ENCODE peak calls at places on chromosomes 1 and 21, in six cellular contexts. A is GM20000, Z is AG04449, W is psoas muscle, J is sigmoid colon, S is Peyer's patch. I is an unnamed sample.

GRCh38 chr1:193634470-193634869 is 448.1 kb upstream of the B3GALT2 start:
- DNase-seq in A (no peak), Z (no peak), W (no peak), J (no peak), S (no peak), I (no peak)

GRCh38 chr1:219985169-219985568 is 56.8 kb upstream of the SLC30A10 start:
- DNase-seq in A (no peak), Z (no peak), W (no peak), J (no peak), S (no peak), I (no peak)

GRCh38 chr1:162314226-162314625 is 62.4 kb downstream of the SPATA46 start:
- DNase-seq in A (no peak), Z (no peak), W (no peak), J (no peak), S (no peak), I (no peak)

GRCh38 chr1:214455971-214456867 is 95.2 kb downstream of the PTPN14 start:
- DNase-seq in A (no peak), Z (no peak), W (no peak), J (no peak), S (no peak), I (no peak)

GRCh38 chr1:9302745-9303524 is 10.2 kb downstream of the SPSB1 start:
- DNase-seq in A (no peak), Z (peak; percentile 88), W (peak; percentile 62), J (no peak), S (no peak), I (peak; percentile 78)

GRCh38 chr1:186722711-186723309 is 42.6 kb upstream of the PTGS2 start:
- DNase-seq in A (peak; percentile 36), Z (no peak), W (no peak), J (no peak), S (no peak), I (peak; percentile 14)

GRCh38 chr1:32014199-32014936 is 700 bp downstream of the KHDRBS1 start:
- DNase-seq in A (peak; percentile 22), Z (no peak), W (peak; percentile 71), J (peak; percentile 79), S (peak; percentile 76), I (no peak)

GRCh38 chr1:11071463-11072215 is 11.8 kb upstream of the SRM start:
- DNase-seq in A (no peak), Z (no peak), W (peak; percentile 28), J (peak; percentile 26), S (peak; percentile 14), I (no peak)

GRCh38 chr21:46286668-46286982 is 483 bp downstream of the YBEY start:
- DNase-seq in A (no peak), Z (no peak), W (no peak), J (no peak), S (no peak), I (no peak)

GRCh38 chr1:5448486-5448885 is 543.7 kb downstream of the NPHP4 start:
- DNase-seq in A (no peak), Z (no peak), W (no peak), J (no peak), S (no peak), I (no peak)

GRCh38 chr1:920008-920407 is 3.7 kb upstream of the SAMD11 start:
- DNase-seq in A (no peak), Z (no peak), W (peak; percentile 44), J (no peak), S (no peak), I (no peak)

GRCh38 chr1:87451229-87451900 is 122.7 kb downstream of the LMO4 start:
- DNase-seq in A (no peak), Z (peak; percentile 23), W (no peak), J (no peak), S (no peak), I (no peak)

GRCh38 chr1:33790577-33790976 is 73.3 kb upstream of the HMGB4 start:
- DNase-seq in A (no peak), Z (no peak), W (no peak), J (no peak), S (no peak), I (no peak)

GRCh38 chr1:226066415-226067077 is 4.0 kb downstream of the H3-3A start:
- DNase-seq in A (no peak), Z (no peak), W (no peak), J (no peak), S (no peak), I (no peak)

GRCh38 chr21:45954921-45955320 is 26.6 kb upstream of the COL6A1 start:
- DNase-seq in A (no peak), Z (no peak), W (no peak), J (no peak), S (no peak), I (no peak)

GRCh38 chr1:226826479-226827245 is 43.8 kb upstream of the PSEN2 start:
- DNase-seq in A (no peak), Z (no peak), W (no peak), J (no peak), S (no peak), I (no peak)

GRCh38 chr21:23127973-23128372 is 2129.8 kb downstream of the NCAM2 start:
- DNase-seq in A (no peak), Z (no peak), W (no peak), J (no peak), S (no peak), I (no peak)

GRCh38 chr21:23130308-23130707 is 2132.1 kb downstream of the NCAM2 start:
- DNase-seq in A (no peak), Z (no peak), W (no peak), J (no peak), S (no peak), I (no peak)

GRCh38 chr21:23131177-23131576 is 2133.0 kb downstream of the NCAM2 start:
- DNase-seq in A (no peak), Z (no peak), W (no peak), J (no peak), S (no peak), I (no peak)
- TF ChIP-seq CTCF in A (no peak), Z (no peak), W (no peak), J (no peak), S (no peak), I (no peak)

DNA sequence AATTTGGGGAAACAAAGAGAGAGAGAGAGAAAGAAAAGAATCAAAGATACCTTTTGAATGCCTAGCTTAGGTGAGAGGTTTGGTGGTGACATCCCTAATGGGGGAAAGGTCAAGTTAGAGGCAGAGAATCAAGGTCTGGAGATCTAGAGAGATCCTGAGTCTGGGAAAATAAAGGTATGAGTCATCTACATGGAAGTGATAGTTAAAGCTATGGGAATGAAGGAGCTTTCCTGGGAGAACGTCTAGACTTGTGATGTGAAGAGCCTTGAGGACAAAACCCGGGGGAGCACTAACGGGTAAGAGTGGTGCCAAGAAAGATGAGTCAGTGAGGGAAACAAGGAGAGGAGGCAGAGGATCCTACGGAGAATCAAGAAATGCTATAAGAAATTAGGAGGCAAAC is 110.8 kb upstream of the RUNX1 start:
- DNase-seq in A (no peak), Z (no peak), W (no peak), J (no peak), S (no peak), I (no peak)
- TF ChIP-seq CTCF in A (no peak), Z (no peak), W (no peak), J (no peak), S (no peak), I (no peak)

GRCh38 chr1:6785721-6786505 is 659 bp downstream of the CAMTA1 start:
- DNase-seq in A (peak; percentile 93), Z (no peak), W (peak; percentile 66), J (peak; percentile 69), S (peak; percentile 64), I (no peak)
- TF ChIP-seq CTCF in A (no peak), Z (peak; percentile 41), W (no peak), J (no peak), S (no peak), I (no peak)

GRCh38 chr1:190484045-190484444 is 6.4 kb upstream of the BRINP3 start:
- DNase-seq in A (no peak), Z (no peak), W (no peak), J (no peak), S (no peak), I (no peak)
- TF ChIP-seq CTCF in A (no peak), Z (no peak), W (no peak), J (no peak), S (no peak), I (no peak)

GRCh38 chr1:7186382-7187120 is 401.3 kb downstream of the CAMTA1 start:
- DNase-seq in A (no peak), Z (no peak), W (no peak), J (no peak), S (no peak), I (no peak)
- TF ChIP-seq CTCF in A (no peak), Z (no peak), W (no peak), J (no peak), S (no peak), I (no peak)

DNA sequence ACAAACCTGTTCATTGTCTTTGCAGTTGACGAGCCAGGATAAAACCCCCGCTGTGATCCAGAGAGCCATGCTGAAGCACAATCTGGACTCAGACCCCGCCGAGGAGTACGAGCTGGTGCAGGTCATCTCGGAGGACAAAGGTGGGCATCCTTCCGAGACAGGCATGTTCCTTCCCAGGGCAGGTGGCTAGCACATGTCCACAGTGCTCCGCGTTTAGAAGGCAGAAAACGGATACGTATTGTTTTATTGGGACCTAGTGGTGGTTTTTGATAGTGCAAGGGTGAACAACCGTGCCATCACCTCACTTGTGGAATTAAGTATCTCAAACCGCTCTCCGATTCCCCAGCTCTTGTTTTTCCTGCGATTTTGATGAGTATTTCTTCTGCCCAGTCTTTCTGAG is 115.3 kb downstream of the COLGALT2 start:
- DNase-seq in A (no peak), Z (no peak), W (no peak), J (no peak), S (no peak), I (no peak)
- TF ChIP-seq CTCF in A (no peak), Z (no peak), W (no peak), J (no peak), S (no peak), I (no peak)

DNA sequence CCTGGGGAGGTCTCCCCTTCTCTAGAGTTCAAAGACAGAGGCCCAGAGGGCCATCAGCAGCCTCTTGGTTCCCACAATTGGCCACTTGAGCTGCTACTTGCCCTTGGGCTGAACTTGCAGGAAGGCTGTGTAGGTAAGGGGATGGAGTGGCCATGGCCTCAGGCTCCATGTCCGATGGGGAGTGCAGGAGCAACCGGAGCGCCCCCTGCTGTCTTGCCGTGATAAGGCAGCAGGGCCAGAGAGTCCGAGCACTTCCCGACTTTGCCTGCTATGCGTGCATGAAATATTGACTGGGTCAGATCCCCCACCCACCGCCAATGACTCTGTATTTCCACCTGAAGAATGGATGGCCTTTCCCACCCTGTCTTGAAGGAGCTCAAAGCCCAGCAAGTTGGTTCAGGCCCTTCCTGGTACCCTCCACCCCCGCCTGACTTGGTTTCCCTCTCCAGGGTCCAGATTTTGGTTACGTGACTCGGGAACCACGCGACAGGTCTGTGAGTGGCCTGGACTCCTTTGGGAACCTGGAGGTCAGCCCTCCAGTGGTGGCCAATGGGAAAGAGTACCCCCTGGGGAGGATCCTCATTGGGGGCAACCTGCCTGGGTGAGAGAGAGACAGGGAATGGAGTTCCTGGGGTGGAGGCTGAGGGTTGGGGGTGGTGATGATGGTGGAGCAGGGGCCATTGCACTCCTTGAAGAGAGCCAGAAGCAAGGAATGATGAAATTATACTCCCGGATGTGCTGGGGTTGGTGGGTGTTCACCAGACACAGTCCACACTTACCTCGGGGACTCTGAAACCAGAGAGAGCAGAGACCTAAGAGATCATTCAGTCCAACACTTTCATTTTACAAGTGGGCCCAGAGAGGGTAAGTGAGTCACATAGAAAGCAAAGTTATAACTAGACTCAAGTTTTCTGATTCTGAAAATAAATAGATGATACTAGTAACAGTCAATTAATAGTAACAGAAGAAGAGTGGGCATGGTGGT is 25.6 kb downstream of the PADI3 start:
- DNase-seq in A (peak; percentile 64), Z (no peak), W (no peak), J (peak; percentile 50), S (peak; percentile 78), I (no peak)
- TF ChIP-seq CTCF in A (peak; percentile 61), Z (peak; percentile 81), W (peak; percentile 38), J (no peak), S (peak; percentile 76), I (peak; percentile 55)

I was measured in AG09319.